ENCODE peak calls at places on chromosomes 4 and X, in eight cellular contexts. One of them, this sample, is unnamed.

GRCh38 chrX:21658746-21659145 is 616 bp upstream of the KLHL34 start:
- DNase-seq in esophagus squamous epithelium: no peak
- DNase-seq in HCT116: no peak
- DNase-seq in brain microvascular endothelial cell: no peak
- DNase-seq in fibroblast of lung: no peak
- DNase-seq in astrocyte: no peak
- DNase-seq in ascending aorta: no peak
- DNase-seq in colonic mucosa: peak; percentile 66
- DNase-seq in this sample: no peak

GRCh38 chr4:83180469-83180968 is 66.0 kb upstream of the PLAC8 start:
- DNase-seq in astrocyte: no peak
- DNase-seq in brain microvascular endothelial cell: no peak
- DNase-seq in colonic mucosa: no peak
- DNase-seq in fibroblast of lung: no peak
- DNase-seq in ascending aorta: no peak
- DNase-seq in HCT116: no peak
- DNase-seq in esophagus squamous epithelium: no peak
- DNase-seq in this sample: no peak

GRCh38 chr4:186167605-186168004 is 23.8 kb upstream of the CYP4V2 start:
- DNase-seq in fibroblast of lung: no peak
- DNase-seq in astrocyte: no peak
- DNase-seq in HCT116: no peak
- DNase-seq in colonic mucosa: no peak
- DNase-seq in ascending aorta: no peak
- DNase-seq in esophagus squamous epithelium: no peak
- DNase-seq in brain microvascular endothelial cell: no peak
- DNase-seq in this sample: no peak

GRCh38 chrX:118499295-118499694 is 3.7 kb downstream of the DOCK11 start:
- DNase-seq in esophagus squamous epithelium: no peak
- DNase-seq in fibroblast of lung: no peak
- DNase-seq in astrocyte: no peak
- DNase-seq in ascending aorta: no peak
- DNase-seq in brain microvascular endothelial cell: no peak
- DNase-seq in HCT116: no peak
- DNase-seq in colonic mucosa: no peak
- DNase-seq in this sample: no peak

GRCh38 chr4:150342945-150343344 is 239.0 kb upstream of the MAB21L2 start:
- DNase-seq in brain microvascular endothelial cell: no peak
- DNase-seq in colonic mucosa: no peak
- DNase-seq in esophagus squamous epithelium: no peak
- DNase-seq in ascending aorta: no peak
- DNase-seq in astrocyte: no peak
- DNase-seq in fibroblast of lung: no peak
- DNase-seq in HCT116: no peak
- DNase-seq in this sample: no peak

GRCh38 chr4:78222575-78223186 is 165.6 kb downstream of the FRAS1 start:
- DNase-seq in fibroblast of lung: no peak
- DNase-seq in colonic mucosa: no peak
- DNase-seq in brain microvascular endothelial cell: no peak
- DNase-seq in astrocyte: no peak
- DNase-seq in esophagus squamous epithelium: no peak
- DNase-seq in ascending aorta: no peak
- DNase-seq in HCT116: no peak
- DNase-seq in this sample: no peak

GRCh38 chrX:37905436-37906147 is 58.2 kb upstream of the DYNLT3 start:
- DNase-seq in astrocyte: peak; percentile 61
- DNase-seq in HCT116: no peak
- DNase-seq in brain microvascular endothelial cell: peak; percentile 12
- DNase-seq in esophagus squamous epithelium: no peak
- DNase-seq in ascending aorta: no peak
- DNase-seq in fibroblast of lung: peak; percentile 7
- DNase-seq in colonic mucosa: no peak
- DNase-seq in this sample: no peak

GRCh38 chr4:81030617-81031388 is at the start of gene BMP3:
- DNase-seq in fibroblast of lung: peak; percentile 48
- DNase-seq in HCT116: no peak
- DNase-seq in esophagus squamous epithelium: no peak
- DNase-seq in brain microvascular endothelial cell: no peak
- DNase-seq in ascending aorta: no peak
- DNase-seq in astrocyte: peak; percentile 23
- DNase-seq in colonic mucosa: peak; percentile 53
- DNase-seq in this sample: no peak

GRCh38 chr4:26936284-26937065 is 75.8 kb downstream of the STIM2 start:
- DNase-seq in HCT116: no peak
- DNase-seq in fibroblast of lung: peak; percentile 33
- DNase-seq in astrocyte: peak; percentile 49
- DNase-seq in ascending aorta: no peak
- DNase-seq in colonic mucosa: no peak
- DNase-seq in brain microvascular endothelial cell: peak; percentile 19
- DNase-seq in esophagus squamous epithelium: no peak
- DNase-seq in this sample: no peak

GRCh38 chr4:3311489-3312171 is 18.8 kb downstream of the RGS12 start:
- DNase-seq in fibroblast of lung: no peak
- DNase-seq in colonic mucosa: peak; percentile 51
- DNase-seq in HCT116: no peak
- DNase-seq in brain microvascular endothelial cell: no peak
- DNase-seq in esophagus squamous epithelium: no peak
- DNase-seq in astrocyte: no peak
- DNase-seq in ascending aorta: no peak
- DNase-seq in this sample: no peak

GRCh38 chr4:18034099-18034498 is 12.5 kb upstream of the LCORL start:
- DNase-seq in colonic mucosa: no peak
- DNase-seq in esophagus squamous epithelium: no peak
- DNase-seq in HCT116: no peak
- DNase-seq in ascending aorta: no peak
- DNase-seq in astrocyte: no peak
- DNase-seq in brain microvascular endothelial cell: no peak
- DNase-seq in fibroblast of lung: no peak
- DNase-seq in this sample: no peak

GRCh38 chr4:76003620-76004019 is 3.7 kb downstream of the CXCL9 start:
- DNase-seq in ascending aorta: no peak
- DNase-seq in fibroblast of lung: no peak
- DNase-seq in HCT116: no peak
- DNase-seq in colonic mucosa: no peak
- DNase-seq in astrocyte: no peak
- DNase-seq in brain microvascular endothelial cell: no peak
- DNase-seq in esophagus squamous epithelium: no peak
- DNase-seq in this sample: no peak

GRCh38 chr4:75997946-75998345 is 7.2 kb upstream of the SDAD1 start:
- DNase-seq in colonic mucosa: no peak
- DNase-seq in ascending aorta: no peak
- DNase-seq in astrocyte: no peak
- DNase-seq in brain microvascular endothelial cell: no peak
- DNase-seq in esophagus squamous epithelium: no peak
- DNase-seq in HCT116: no peak
- DNase-seq in fibroblast of lung: no peak
- DNase-seq in this sample: no peak

GRCh38 chr4:76003015-76003414 is 4.3 kb downstream of the CXCL9 start:
- DNase-seq in astrocyte: no peak
- DNase-seq in esophagus squamous epithelium: no peak
- DNase-seq in fibroblast of lung: no peak
- DNase-seq in brain microvascular endothelial cell: no peak
- DNase-seq in colonic mucosa: no peak
- DNase-seq in HCT116: no peak
- DNase-seq in ascending aorta: no peak
- DNase-seq in this sample: no peak

GRCh38 chr4:76001760-76002159 is 5.5 kb downstream of the CXCL9 start:
- DNase-seq in esophagus squamous epithelium: no peak
- DNase-seq in ascending aorta: no peak
- DNase-seq in HCT116: no peak
- DNase-seq in colonic mucosa: no peak
- DNase-seq in fibroblast of lung: no peak
- DNase-seq in astrocyte: no peak
- DNase-seq in brain microvascular endothelial cell: no peak
- DNase-seq in this sample: no peak

DNA sequence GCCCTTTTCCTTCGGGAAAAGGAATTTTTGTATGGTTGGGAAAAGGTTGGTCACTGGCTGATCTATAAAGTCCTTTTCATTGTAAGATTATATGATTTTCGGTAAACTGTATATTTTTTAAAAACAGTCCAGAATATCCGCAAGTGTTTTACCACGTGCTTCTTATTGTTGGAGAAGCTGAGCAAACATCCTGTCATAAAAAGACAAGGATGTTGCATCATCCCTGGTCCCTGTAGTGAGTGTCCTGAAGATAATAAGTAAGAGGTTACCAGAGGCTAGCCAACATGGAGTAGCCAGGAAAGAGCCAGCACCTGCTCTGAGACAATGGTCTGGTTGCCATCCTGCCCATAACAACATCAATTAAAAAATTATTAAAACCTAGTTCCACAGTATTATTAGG is 5.1 kb downstream of the CXCL9 start:
- DNase-seq in colonic mucosa: no peak
- DNase-seq in fibroblast of lung: no peak
- DNase-seq in astrocyte: no peak
- DNase-seq in esophagus squamous epithelium: no peak
- DNase-seq in brain microvascular endothelial cell: no peak
- DNase-seq in HCT116: no peak
- DNase-seq in ascending aorta: no peak
- DNase-seq in this sample: no peak
- H3K27ac ChIP-seq in colonic mucosa: no peak overlapping the region
- H3K27ac ChIP-seq in fibroblast of lung: no peak overlapping the region
- H3K27ac ChIP-seq in astrocyte: no peak overlapping the region
- H3K27ac ChIP-seq in esophagus squamous epithelium: no peak overlapping the region
- H3K27ac ChIP-seq in brain microvascular endothelial cell: no peak overlapping the region
- H3K27ac ChIP-seq in HCT116: no peak overlapping the region
- H3K27ac ChIP-seq in ascending aorta: no peak overlapping the region
- H3K27ac ChIP-seq in this sample: no peak overlapping the region

DNA sequence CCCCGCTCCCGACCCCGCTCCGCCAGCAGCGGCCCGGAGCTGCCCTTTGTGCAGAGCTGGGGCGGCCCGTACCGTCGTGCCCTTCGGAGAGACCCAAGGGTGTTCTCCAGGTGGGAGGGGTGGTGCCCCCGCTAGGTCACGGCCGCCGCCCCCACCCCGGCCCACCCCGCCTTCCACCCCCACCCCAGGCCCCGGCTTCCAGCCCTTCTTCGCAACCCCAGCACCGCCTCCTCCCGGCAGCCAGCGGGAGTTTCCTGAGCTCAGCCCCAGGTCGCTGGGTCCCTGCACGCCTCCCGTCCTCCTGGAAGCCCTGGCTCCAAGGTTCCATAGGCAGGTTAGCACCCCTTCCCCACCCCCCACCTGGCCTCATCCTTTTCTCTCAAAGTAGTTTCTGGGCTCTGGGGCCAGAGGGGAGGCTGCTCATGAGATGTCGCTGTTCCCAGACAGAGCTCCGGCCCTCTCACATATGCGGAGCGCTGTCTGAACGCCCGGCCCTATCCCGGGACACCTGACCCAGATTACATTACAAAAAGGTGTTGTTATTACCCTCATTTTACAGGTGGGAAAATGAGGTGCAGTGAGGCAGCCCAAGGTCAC is 25.2 kb upstream of the FGFR3 start:
- DNase-seq in brain microvascular endothelial cell: no peak
- DNase-seq in HCT116: no peak
- DNase-seq in colonic mucosa: peak; percentile 45
- DNase-seq in fibroblast of lung: peak; percentile 22
- DNase-seq in astrocyte: no peak
- DNase-seq in esophagus squamous epithelium: no peak
- DNase-seq in ascending aorta: no peak
- DNase-seq in this sample: no peak
- TF ChIP-seq CTCF in brain microvascular endothelial cell: peak; percentile 66
- TF ChIP-seq CTCF in HCT116: peak; percentile 37
- TF ChIP-seq CTCF in colonic mucosa: no peak
- TF ChIP-seq CTCF in fibroblast of lung: peak; percentile 49
- TF ChIP-seq CTCF in astrocyte: no peak
- TF ChIP-seq CTCF in esophagus squamous epithelium: peak; percentile 16
- TF ChIP-seq CTCF in ascending aorta: peak; percentile 5
- TF ChIP-seq CTCF in this sample: peak; percentile 46

GRCh38 chrX:25010784-25011588 is 4.8 kb downstream of the ARX start:
- DNase-seq in astrocyte: no peak
- DNase-seq in colonic mucosa: no peak
- DNase-seq in HCT116: no peak
- DNase-seq in brain microvascular endothelial cell: no peak
- DNase-seq in esophagus squamous epithelium: no peak
- DNase-seq in fibroblast of lung: no peak
- DNase-seq in ascending aorta: no peak
- DNase-seq in this sample: no peak

GRCh38 chrX:25011589-25012432 is 4.0 kb downstream of the ARX start:
- DNase-seq in HCT116: no peak
- DNase-seq in astrocyte: no peak
- DNase-seq in ascending aorta: no peak
- DNase-seq in esophagus squamous epithelium: no peak
- DNase-seq in colonic mucosa: no peak
- DNase-seq in brain microvascular endothelial cell: no peak
- DNase-seq in fibroblast of lung: no peak
- DNase-seq in this sample: no peak

GRCh38 chrX:25007059-25008053 is 8.4 kb downstream of the ARX start:
- DNase-seq in astrocyte: no peak
- DNase-seq in colonic mucosa: no peak
- DNase-seq in esophagus squamous epithelium: no peak
- DNase-seq in HCT116: no peak
- DNase-seq in brain microvascular endothelial cell: no peak
- DNase-seq in fibroblast of lung: no peak
- DNase-seq in ascending aorta: no peak
- DNase-seq in this sample: no peak

GRCh38 chrX:25006586-25007058 is 9.1 kb downstream of the ARX start:
- DNase-seq in ascending aorta: no peak
- DNase-seq in brain microvascular endothelial cell: no peak
- DNase-seq in fibroblast of lung: no peak
- DNase-seq in astrocyte: no peak
- DNase-seq in colonic mucosa: no peak
- DNase-seq in HCT116: no peak
- DNase-seq in esophagus squamous epithelium: no peak
- DNase-seq in this sample: no peak

DNA sequence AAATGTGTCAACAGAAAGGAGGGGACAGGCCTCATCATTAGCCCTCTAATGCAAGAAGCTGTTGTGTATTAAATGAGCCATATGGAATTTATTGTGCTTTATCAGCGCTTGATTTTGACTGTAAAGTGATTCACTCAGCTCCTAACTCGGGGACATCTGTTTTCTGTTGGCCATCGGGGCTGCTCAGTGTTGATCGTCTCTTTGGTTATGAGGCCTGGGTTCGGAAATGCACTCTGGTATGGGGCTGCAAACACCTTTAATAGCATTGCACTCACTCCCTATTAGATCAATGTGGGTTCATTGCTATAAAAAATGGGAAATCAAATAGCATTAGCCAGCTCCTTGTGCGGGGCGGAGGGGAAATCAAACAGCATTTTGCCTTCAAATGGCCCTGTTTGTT is 6.4 kb downstream of the ARX start:
- DNase-seq in ascending aorta: no peak
- DNase-seq in HCT116: no peak
- DNase-seq in fibroblast of lung: no peak
- DNase-seq in brain microvascular endothelial cell: no peak
- DNase-seq in colonic mucosa: no peak
- DNase-seq in astrocyte: no peak
- DNase-seq in esophagus squamous epithelium: no peak
- DNase-seq in this sample: no peak
- H3K27me3 ChIP-seq in ascending aorta: peaks cover 16% of the 10 kb centered on the region
- H3K27me3 ChIP-seq in HCT116: no peaks in the 10 kb centered on the region
- H3K27me3 ChIP-seq in fibroblast of lung: peaks cover 64% of the 10 kb centered on the region
- H3K27me3 ChIP-seq in brain microvascular endothelial cell: peaks cover 49% of the 10 kb centered on the region
- H3K27me3 ChIP-seq in colonic mucosa: peaks cover 92% of the 10 kb centered on the region
- H3K27me3 ChIP-seq in astrocyte: peaks cover 59% of the 10 kb centered on the region
- H3K27me3 ChIP-seq in esophagus squamous epithelium: peaks cover 54% of the 10 kb centered on the region
- H3K27me3 ChIP-seq in this sample: peaks cover 74% of the 10 kb centered on the region

DNA sequence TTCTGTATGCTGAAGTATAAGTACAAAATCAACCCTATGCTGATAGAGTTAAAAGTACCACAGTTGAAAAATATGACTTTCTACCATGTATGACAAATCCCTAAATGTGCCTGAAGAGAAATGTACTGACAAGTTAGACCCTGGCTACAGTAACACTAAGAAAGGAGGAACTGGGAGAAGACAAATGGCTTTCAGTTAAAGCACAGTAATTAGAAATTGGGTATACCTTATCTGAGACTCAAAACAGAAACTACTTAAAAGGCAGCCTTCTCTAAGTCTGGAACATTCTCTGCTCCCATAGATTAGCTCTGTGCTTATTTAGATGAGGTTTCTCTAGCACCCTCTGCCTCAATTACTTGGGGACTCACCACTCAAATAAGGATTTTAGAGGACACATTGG is 189.1 kb downstream of the GPC3 start:
- DNase-seq in astrocyte: no peak
- DNase-seq in esophagus squamous epithelium: no peak
- DNase-seq in fibroblast of lung: no peak
- DNase-seq in ascending aorta: no peak
- DNase-seq in colonic mucosa: no peak
- DNase-seq in brain microvascular endothelial cell: no peak
- DNase-seq in HCT116: no peak
- DNase-seq in this sample: no peak
- H3K27ac ChIP-seq in astrocyte: no peak overlapping the region
- H3K27ac ChIP-seq in esophagus squamous epithelium: no peak overlapping the region
- H3K27ac ChIP-seq in fibroblast of lung: no peak overlapping the region
- H3K27ac ChIP-seq in ascending aorta: no peak overlapping the region
- H3K27ac ChIP-seq in colonic mucosa: no peak overlapping the region
- H3K27ac ChIP-seq in brain microvascular endothelial cell: no peak overlapping the region
- H3K27ac ChIP-seq in HCT116: no peak overlapping the region
- H3K27ac ChIP-seq in this sample: no peak overlapping the region

This sample was measured in AG04450.